ENCODE peak calls at places on chromosomes 6 and 20, in five cellular contexts. Z is SK-N-SH, R is HCT116, P is H1, M is HepG2. G is an unnamed sample.
A peak's percentile ranks its signal among the peaks of the same experiment; 100 is the strongest.

GRCh38 chr6:112307707-112308106 is 39.4 kb upstream of the RFPL4B start:
- DNase-seq in Z (no peak), R (no peak), P (no peak), M (no peak), G (no peak)

GRCh38 chr6:30685157-30685976 is 1.1 kb downstream of the PPP1R18 start:
- DNase-seq in Z (no peak), R (no peak), P (no peak), M (no peak), G (no peak)

GRCh38 chr20:25022680-25023079 is 30.1 kb upstream of the APMAP start:
- DNase-seq in Z (no peak), R (no peak), P (no peak), M (no peak), G (no peak)

GRCh38 chr6:32086661-32087573 is 22.2 kb downstream of the TNXB start:
- DNase-seq in Z (no peak), R (no peak), P (peak; percentile 63), M (peak; percentile 27), G (no peak)

GRCh38 chr6:128720891-128721290 is 162.0 kb upstream of the LAMA2 start:
- DNase-seq in Z (no peak), R (no peak), P (no peak), M (no peak), G (no peak)

GRCh38 chr6:45663181-45664180 is 285.7 kb upstream of the SUPT3H start:
- DNase-seq in Z (no peak), R (no peak), P (peak; percentile 81), M (no peak), G (no peak)

GRCh38 chr6:149862901-149863595 is 1.1 kb downstream of the LRP11 start:
- DNase-seq in Z (peak; percentile 86), R (no peak), P (peak; percentile 73), M (peak; percentile 38), G (peak; percentile 97)

GRCh38 chr6:5992551-5993225 is 14.0 kb downstream of the NRN1 start:
- DNase-seq in Z (no peak), R (no peak), P (peak; percentile 53), M (no peak), G (no peak)

GRCh38 chr6:52931351-52931750 is 21.9 kb upstream of the GSTA3 start:
- DNase-seq in Z (no peak), R (no peak), P (no peak), M (no peak), G (no peak)

GRCh38 chr6:41630946-41631345 is 7.3 kb upstream of the MDFI start:
- DNase-seq in Z (no peak), R (no peak), P (no peak), M (no peak), G (no peak)

GRCh38 chr6:125930810-125931418 is 25.7 kb upstream of the HINT3 start:
- DNase-seq in Z (no peak), R (no peak), P (no peak), M (no peak), G (no peak)

GRCh38 chr20:50337521-50338466 is 147.2 kb downstream of the CEBPB start:
- DNase-seq in Z (no peak), R (no peak), P (no peak), M (no peak), G (no peak)

GRCh38 chr6:108434222-108434621 is 126.5 kb upstream of the FOXO3 start:
- DNase-seq in Z (no peak), R (no peak), P (no peak), M (no peak), G (peak; percentile 4)

GRCh38 chr20:9342651-9343050 is 171.7 kb upstream of the LAMP5 start:
- DNase-seq in Z (no peak), R (no peak), P (no peak), M (no peak), G (no peak)

GRCh38 chr6:145214570-145214969 is 520.8 kb downstream of the EPM2A start:
- DNase-seq in Z (peak; percentile 4), R (peak; percentile 36), P (no peak), M (peak; percentile 47), G (peak; percentile 61)

GRCh38 chr20:20241966-20242365 is 125.9 kb upstream of the INSM1 start:
- DNase-seq in Z (no peak), R (no peak), P (no peak), M (no peak), G (no peak)

GRCh38 chr20:52090036-52090435 is 101.5 kb downstream of the ZFP64 start:
- DNase-seq in Z (no peak), R (no peak), P (no peak), M (no peak), G (no peak)

GRCh38 chr6:168873266-168873665 is 380.4 kb downstream of the THBS2 start:
- DNase-seq in Z (no peak), R (no peak), P (no peak), M (no peak), G (no peak)

GRCh38 chr6:80021591-80021990 is 17.1 kb downstream of the TTK start:
- DNase-seq in Z (no peak), R (no peak), P (no peak), M (no peak), G (no peak)

GRCh38 chr20:15930324-15931305 is 642.6 kb downstream of the KIF16B start:
- DNase-seq in Z (peak; percentile 39), R (no peak), P (no peak), M (peak; percentile 28), G (peak; percentile 65)

GRCh38 chr6:7166410-7167293 is 58.9 kb downstream of the RREB1 start:
- DNase-seq in Z (no peak), R (no peak), P (no peak), M (no peak), G (no peak)

GRCh38 chr6:1099257-1099656 is 212.6 kb upstream of the FOXQ1 start:
- DNase-seq in Z (no peak), R (no peak), P (no peak), M (no peak), G (no peak)

GRCh38 chr6:84284428-84285033 is 57.1 kb upstream of the CEP162 start:
- DNase-seq in Z (peak; percentile 50), R (peak; percentile 10), P (no peak), M (peak; percentile 3), G (peak; percentile 18)

GRCh38 chr20:44405246-44405645 is 49.7 kb downstream of the HNF4A start:
- DNase-seq in Z (peak; percentile 52), R (no peak), P (no peak), M (no peak), G (no peak)

GRCh38 chr6:166625356-166625755 is 1.7 kb downstream of the RPS6KA2 start:
- DNase-seq in Z (peak; percentile 46), R (no peak), P (no peak), M (no peak), G (no peak)

GRCh38 chr6:112362027-112362795 is 15.1 kb downstream of the RFPL4B start:
- DNase-seq in Z (no peak), R (no peak), P (no peak), M (no peak), G (no peak)

GRCh38 chr6:168582581-168582981 is 141.6 kb downstream of the SMOC2 start:
- DNase-seq in Z (no peak), R (no peak), P (no peak), M (no peak), G (no peak)

GRCh38 chr6:63418741-63419140 is 99.0 kb upstream of the LGSN start:
- DNase-seq in Z (no peak), R (no peak), P (no peak), M (peak; percentile 74), G (no peak)

GRCh38 chr20:12838261-12838866 is 170.4 kb upstream of the SPTLC3 start:
- DNase-seq in Z (no peak), R (no peak), P (peak; percentile 63), M (peak; percentile 34), G (no peak)

GRCh38 chr6:83193747-83194582 is 808 bp downstream of the RWDD2A start:
- DNase-seq in Z (peak; percentile 87), R (peak; percentile 21), P (peak; percentile 87), M (peak; percentile 30), G (peak; percentile 56)

GRCh38 chr6:43793154-43793874 is 23.3 kb downstream of the VEGFA start:
- DNase-seq in Z (no peak), R (no peak), P (no peak), M (no peak), G (no peak)

GRCh38 chr20:22400440-22400839 is 183.9 kb downstream of the FOXA2 start:
- DNase-seq in Z (no peak), R (no peak), P (no peak), M (no peak), G (no peak)

GRCh38 chr20:2918096-2919049 is 45.1 kb downstream of the PTPRA start:
- DNase-seq in Z (no peak), R (no peak), P (no peak), M (no peak), G (no peak)
- TF ChIP-seq JUND in Z (no peak), R (no peak), P (no peak), M (no peak), G (no peak)

GRCh38 chr20:33841439-33841799 is 30.3 kb downstream of the CHMP4B start:
- DNase-seq in Z (no peak), R (no peak), P (no peak), M (no peak), G (no peak)

GRCh38 chr20:33838035-33838864 is 27.1 kb downstream of the CHMP4B start:
- DNase-seq in Z (no peak), R (no peak), P (no peak), M (no peak), G (no peak)

GRCh38 chr20:33839591-33839990 is 28.4 kb downstream of the CHMP4B start:
- DNase-seq in Z (peak; percentile 46), R (no peak), P (no peak), M (no peak), G (no peak)

GRCh38 chr20:33842346-33842745 is 31.2 kb downstream of the CHMP4B start:
- DNase-seq in Z (no peak), R (no peak), P (no peak), M (no peak), G (no peak)

GRCh38 chr20:33840759-33841438 is 29.8 kb downstream of the CHMP4B start:
- DNase-seq in Z (peak; percentile 61), R (no peak), P (no peak), M (no peak), G (no peak)
- TF ChIP-seq JUND in Z (no peak), R (no peak), P (no peak), M (no peak), G (no peak)

DNA sequence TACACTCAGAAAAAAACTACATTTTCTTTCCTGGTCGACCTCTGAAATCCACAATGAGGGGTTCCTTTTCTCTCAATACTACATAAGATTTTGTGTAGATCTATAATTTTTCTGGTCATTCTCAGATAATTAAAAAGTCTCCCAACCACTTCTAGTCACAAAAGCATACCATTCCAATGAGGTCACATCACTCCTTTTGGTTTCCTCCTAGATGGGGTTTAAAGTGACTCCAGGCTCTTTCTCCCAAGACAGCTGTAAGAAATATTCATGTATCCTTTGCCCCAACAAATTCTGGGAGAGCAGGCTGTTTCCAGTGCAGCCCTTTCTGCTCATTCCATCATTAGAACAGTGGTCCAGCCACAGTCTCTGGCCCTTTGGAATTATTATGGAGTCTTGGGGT is 43.1 kb upstream of the BEND6 start:
- DNase-seq in Z (no peak), R (peak; percentile 50), P (no peak), M (no peak), G (no peak)
- TF ChIP-seq JUND in Z (peak; percentile 53), R (peak; percentile 63), P (peak; percentile 83), M (no peak), G (no peak)

DNA sequence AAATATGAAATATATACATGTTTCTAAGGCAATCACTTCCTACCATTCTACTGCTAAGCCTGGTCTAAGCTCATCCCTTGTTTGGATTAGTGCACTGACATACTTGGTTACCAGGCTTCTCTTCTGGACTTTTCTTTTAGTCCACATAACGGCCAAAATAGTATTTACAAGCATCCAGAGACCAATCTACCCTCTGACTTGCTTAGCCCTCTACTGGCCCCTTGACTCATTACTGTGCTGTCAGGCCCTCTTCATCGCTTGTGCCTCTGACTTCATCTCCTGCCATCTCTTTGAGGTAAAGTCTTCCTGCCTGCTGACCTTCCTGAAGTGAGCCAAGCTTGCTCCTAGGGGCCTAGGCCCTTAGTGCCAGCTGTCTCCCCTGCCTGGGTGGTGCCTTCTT is 35.1 kb downstream of the TULP4 start:
- DNase-seq in Z (no peak), R (no peak), P (no peak), M (no peak), G (no peak)
- TF ChIP-seq JUND in Z (no peak), R (no peak), P (no peak), M (no peak), G (no peak)

G was measured in T47D.